ENCODE peak calls at places on chromosome 16, in six cellular contexts. J, U, B, O, C and N are unnamed samples.

GRCh38 chr16:10835281-10835931 is 16.8 kb upstream of the TVP23A start:
- DNase-seq in U (no peak), O (no peak), J (no peak), C (no peak), B (no peak), N (no peak)

GRCh38 chr16:83720213-83720612 is 87.6 kb upstream of the HSBP1 start:
- DNase-seq in J (no peak), O (no peak), C (no peak), B (no peak), U (no peak), N (no peak)

GRCh38 chr16:16882766-16883165 is 503.8 kb downstream of the NPIPA7 start:
- DNase-seq in U (no peak), C (no peak), B (no peak), O (no peak), J (no peak), N (no peak)

GRCh38 chr16:76946879-76947278 is 244.1 kb upstream of the MON1B start:
- DNase-seq in C (no peak), J (no peak), O (no peak), B (no peak), U (peak; percentile 41), N (peak; percentile 18)

GRCh38 chr16:1282275-1282995 is 26.6 kb downstream of the TPSD1 start:
- DNase-seq in O (no peak), J (no peak), B (no peak), C (no peak), U (no peak), N (no peak)

GRCh38 chr16:49947907-49948678 is 76.9 kb upstream of the CNEP1R1 start:
- DNase-seq in B (no peak), U (no peak), O (no peak), C (no peak), J (no peak), N (no peak)

GRCh38 chr16:67019171-67019570 is 9.8 kb upstream of the CBFB start:
- DNase-seq in B (peak; percentile 13), O (no peak), U (no peak), C (no peak), J (no peak), N (no peak)

GRCh38 chr16:57394444-57394843 is 10.1 kb upstream of the CCL17 start:
- DNase-seq in B (no peak), U (no peak), O (no peak), J (no peak), C (peak; percentile 38), N (peak; percentile 83)

DNA sequence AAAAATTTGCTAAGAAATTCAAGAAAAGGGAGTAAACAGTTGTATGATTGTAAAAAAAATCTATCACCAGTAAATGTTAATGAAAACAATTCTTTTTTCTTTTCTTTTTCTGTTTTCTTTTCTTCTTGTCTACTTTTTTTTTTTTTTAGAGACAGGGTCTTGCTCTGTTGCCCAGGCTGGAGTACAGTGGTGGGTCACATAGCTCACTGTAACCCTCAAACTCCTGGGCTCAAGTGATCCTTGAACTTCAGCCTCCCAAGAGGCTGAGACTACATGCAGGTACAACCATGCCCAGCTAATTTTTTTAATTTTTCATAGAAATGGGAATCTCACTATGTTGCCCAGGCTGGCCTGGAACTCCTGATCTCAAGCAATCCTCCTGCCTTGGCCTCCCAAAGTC is 57.2 kb upstream of the SIAH1 start:
- DNase-seq in B (peak; percentile 6), O (no peak), C (no peak), U (no peak), J (no peak), N (no peak)
- TF ChIP-seq POLR2AphosphoS5 in B (no peak), O (no peak), C (no peak), U (no peak), J (no peak), N (no peak)

GRCh38 chr16:78390070-78390469 is 290.6 kb downstream of the WWOX start:
- DNase-seq in J (no peak), B (no peak), U (no peak), O (no peak), C (no peak), N (no peak)
- TF ChIP-seq POLR2AphosphoS5 in J (no peak), B (peak; percentile 52), U (no peak), O (no peak), C (no peak), N (no peak)

GRCh38 chr16:88069397-88070168 is 118.3 kb downstream of the BANP start:
- DNase-seq in J (peak; percentile 86), B (peak; percentile 28), C (no peak), O (no peak), U (no peak), N (no peak)
- TF ChIP-seq POLR2AphosphoS5 in J (no peak), B (no peak), C (no peak), O (no peak), U (no peak), N (no peak)

GRCh38 chr16:70689035-70689969 is 3.4 kb upstream of the MTSS2 start:
- DNase-seq in C (peak; percentile 92), O (no peak), U (no peak), J (no peak), B (peak; percentile 92), N (peak; percentile 72)
- TF ChIP-seq POLR2AphosphoS5 in C (no peak), O (no peak), U (no peak), J (no peak), B (peak; percentile 60), N (peak; percentile 55)

GRCh38 chr16:81866820-81867440 is 87.8 kb downstream of the PLCG2 start:
- DNase-seq in C (peak; percentile 83), B (no peak), J (no peak), U (no peak), O (no peak), N (no peak)
- TF ChIP-seq POLR2AphosphoS5 in C (peak; percentile 82), B (peak; percentile 37), J (no peak), U (no peak), O (no peak), N (no peak)